ENCODE peak calls at places on chromosomes 13 and 19, in nine cellular contexts. W is hippocampal formation; D is activated CD4-positive, alpha-beta T cell treated with anti-CD3 and anti-CD28 coated beads, Interleukin-2, amount 50 U/mL, for 24 hours; X is activated naive CD4-positive, alpha-beta T cell treated with anti-CD3 and anti-CD28 coated beads, Interleukin-2, amount 50 U/mL, for 16 hours; O is HEK293T; B is T-helper 1 cell; G is HT1080; S is PC-3; I is smooth muscle cell of the brain vasculature. P is an unnamed sample.
A peak's percentile ranks its signal among the peaks of the same experiment; 100 is the strongest.

GRCh38 chr13:60066206-60066605 is 97.5 kb downstream of the DIAPH3 start:
- DNase-seq in I (no peak), B (no peak), D (no peak), G (no peak), X (no peak), S (no peak), O (no peak), W (no peak), P (no peak)

GRCh38 chr19:55468054-55468393 is 3.5 kb upstream of the C19orf85 start:
- DNase-seq in W (no peak), G (no peak), S (no peak), B (no peak), D (no peak), I (no peak), X (no peak), O (no peak), P (no peak)

GRCh38 chr19:49069026-49069425 is 3.5 kb downstream of the KCNA7 start:
- DNase-seq in G (no peak), B (no peak), D (no peak), S (no peak), I (no peak), X (no peak), W (no peak), O (no peak), P (no peak)

GRCh38 chr13:107866007-107866665 is 349.2 kb downstream of the LIG4 start:
- DNase-seq in X (no peak), O (no peak), S (peak; percentile 43), I (no peak), D (no peak), G (peak; percentile 37), B (no peak), W (peak; percentile 15), P (no peak)

GRCh38 chr19:2332341-2333026 is 4.0 kb downstream of the SPPL2B start:
- DNase-seq in W (no peak), I (no peak), O (no peak), S (no peak), G (no peak), D (no peak), B (peak; percentile 13), X (peak; percentile 32), P (no peak)

GRCh38 chr19:34580055-34580336 is 97.0 kb downstream of the SCGB2B2 start:
- DNase-seq in B (no peak), O (no peak), I (no peak), X (no peak), G (no peak), W (no peak), D (no peak), S (no peak), P (no peak)

GRCh38 chr13:87903568-87903967 is 232.4 kb downstream of the SLITRK5 start:
- DNase-seq in I (no peak), X (no peak), D (no peak), W (no peak), S (no peak), B (no peak), G (no peak), O (no peak), P (no peak)

GRCh38 chr13:110129076-110129475 is 177.9 kb downstream of the COL4A1 start:
- DNase-seq in I (no peak), O (no peak), G (no peak), W (no peak), D (no peak), S (no peak), B (no peak), X (no peak), P (no peak)

GRCh38 chr13:75901509-75901908 is 265.4 kb downstream of the LMO7 start:
- DNase-seq in W (no peak), B (no peak), I (no peak), D (no peak), O (no peak), X (no peak), G (no peak), S (no peak), P (no peak)

GRCh38 chr13:66689037-66689619 is 541.0 kb downstream of the PCDH9 start:
- DNase-seq in O (no peak), S (no peak), B (no peak), W (no peak), X (no peak), G (no peak), D (no peak), I (no peak), P (no peak)

GRCh38 chr19:52584686-52585085 is 14.6 kb downstream of the ZNF701 start:
- DNase-seq in O (no peak), S (no peak), B (no peak), D (no peak), X (no peak), G (no peak), W (no peak), I (no peak), P (no peak)

GRCh38 chr19:3450796-3451411 is 29.4 kb downstream of the SMIM24 start:
- DNase-seq in X (no peak), S (peak; percentile 74), I (peak; percentile 86), W (no peak), B (no peak), G (peak; percentile 100), O (no peak), D (no peak), P (no peak)

GRCh38 chr13:62246581-62246980 is 830.9 kb upstream of the PCDH20 start:
- DNase-seq in B (no peak), G (no peak), W (no peak), I (no peak), D (no peak), O (no peak), S (no peak), X (no peak), P (no peak)

GRCh38 chr13:113351514-113352026 is 12.4 kb downstream of the GRTP1 start:
- DNase-seq in G (no peak), X (no peak), W (no peak), O (no peak), D (no peak), B (no peak), I (no peak), S (no peak), P (no peak)

GRCh38 chr13:90696254-90696653 is 651.2 kb upstream of the MIR17HG start:
- DNase-seq in D (no peak), B (no peak), S (peak; percentile 74), G (peak; percentile 83), W (no peak), O (no peak), X (no peak), I (no peak), P (no peak)

GRCh38 chr13:44385847-44386246 is 12.2 kb downstream of the SERP2 start:
- DNase-seq in O (no peak), G (no peak), B (no peak), D (no peak), W (no peak), I (no peak), S (no peak), X (no peak), P (no peak)

GRCh38 chr13:99356216-99357089 is 49.3 kb upstream of the GPR183 start:
- DNase-seq in X (no peak), G (peak; percentile 78), D (no peak), W (no peak), O (no peak), B (peak; percentile 66), I (peak; percentile 77), S (no peak), P (no peak)